ENCODE peak calls at places on chromosome 10, in nine cellular contexts. N is AG04449; K is omental fat pad; R is activated naive CD4-positive, alpha-beta T cell; I is posterior cingulate gyrus; T is ELF-1; A is pons; J is dermis blood vessel endothelial cell; X is Panc1. H is an unnamed sample.

GRCh38 chr10:734481-734880 is 45.0 kb upstream of the DIP2C start:
- DNase-seq in K (no peak), X (no peak), I (no peak), N (no peak), J (no peak), A (no peak), T (no peak), R (no peak), H (no peak)

GRCh38 chr10:80196270-80196949 is 8.9 kb downstream of the ANXA11 start:
- DNase-seq in I (no peak), R (peak; percentile 13), X (no peak), J (peak; percentile 77), T (no peak), K (no peak), N (no peak), A (no peak), H (peak; percentile 42)

GRCh38 chr10:110724116-110724701 is 80.1 kb downstream of the RBM20 start:
- DNase-seq in T (no peak), I (no peak), A (no peak), K (no peak), N (no peak), X (no peak), J (no peak), R (no peak), H (no peak)

GRCh38 chr10:100775866-100776265 is 30.5 kb downstream of the PAX2 start:
- DNase-seq in J (no peak), N (no peak), I (no peak), K (no peak), R (no peak), X (no peak), A (no peak), T (no peak), H (no peak)

GRCh38 chr10:117670116-117670515 is 127.6 kb downstream of the EMX2 start:
- DNase-seq in N (no peak), R (no peak), J (no peak), X (no peak), T (no peak), I (no peak), A (no peak), K (no peak), H (no peak)

GRCh38 chr10:88048312-88048711 is 184.9 kb downstream of the PTEN start:
- DNase-seq in I (no peak), T (no peak), X (no peak), N (no peak), A (no peak), R (no peak), K (no peak), J (no peak), H (no peak)

GRCh38 chr10:110827872-110828271 is 43.9 kb upstream of the PDCD4 start:
- DNase-seq in T (no peak), N (no peak), I (no peak), X (no peak), A (no peak), R (no peak), J (no peak), K (no peak), H (no peak)

GRCh38 chr10:131824371-131825149 is 76.2 kb upstream of the PPP2R2D start:
- DNase-seq in R (no peak), T (peak; percentile 46), I (peak; percentile 66), J (no peak), A (no peak), N (no peak), K (no peak), X (no peak), H (no peak)

GRCh38 chr10:24449334-24449740 is 240.4 kb downstream of the KIAA1217 start:
- DNase-seq in K (no peak), R (no peak), J (peak; percentile 46), N (no peak), I (no peak), X (no peak), T (no peak), A (no peak), H (no peak)

GRCh38 chr10:51768886-51769285 is 69.5 kb upstream of the CSTF2T start:
- DNase-seq in K (no peak), N (no peak), R (no peak), X (no peak), A (peak; percentile 91), T (no peak), J (no peak), I (no peak), H (no peak)

GRCh38 chr10:66277481-66277880 is 648.4 kb upstream of the LRRTM3 start:
- DNase-seq in A (no peak), R (no peak), N (no peak), J (no peak), K (no peak), X (no peak), I (no peak), T (no peak), H (no peak)

GRCh38 chr10:62594093-62594520 is 210.4 kb upstream of the ADO start:
- DNase-seq in R (no peak), I (peak; percentile 84), N (no peak), X (peak; percentile 58), K (no peak), J (peak; percentile 63), T (peak; percentile 77), A (peak; percentile 84), H (peak; percentile 46)

GRCh38 chr10:50404021-50404823 is 152.9 kb upstream of the ASAH2 start:
- DNase-seq in K (no peak), I (no peak), N (no peak), A (no peak), X (no peak), J (no peak), T (no peak), R (no peak), H (no peak)

GRCh38 chr10:133453516-133454203 is at the start of gene SCART1:
- DNase-seq in N (no peak), I (no peak), X (no peak), A (no peak), K (no peak), R (no peak), T (no peak), J (no peak), H (peak; percentile 37)

GRCh38 chr10:75399461-75400162 is 2.0 kb downstream of the ZNF503 start:
- DNase-seq in R (no peak), I (peak; percentile 93), K (no peak), T (peak; percentile 76), J (peak; percentile 82), A (peak; percentile 39), N (peak; percentile 5), X (no peak), H (peak; percentile 24)

GRCh38 chr10:9036711-9037204 is 982.3 kb downstream of the GATA3 start:
- DNase-seq in T (no peak), R (no peak), K (no peak), J (no peak), N (no peak), X (no peak), I (no peak), A (no peak), H (no peak)

GRCh38 chr10:49748006-49748405 is 14.1 kb downstream of the OGDHL start:
- DNase-seq in T (no peak), J (no peak), I (no peak), X (no peak), R (no peak), A (no peak), N (no peak), K (no peak), H (no peak)

GRCh38 chr10:79285315-79286185 is 61.7 kb upstream of the PPIF start:
- DNase-seq in T (no peak), X (no peak), N (no peak), R (no peak), J (no peak), A (no peak), I (no peak), K (no peak), H (no peak)

GRCh38 chr10:43000651-43001426 is 76.0 kb upstream of the RET start:
- DNase-seq in A (no peak), N (no peak), X (no peak), J (no peak), T (no peak), I (no peak), R (no peak), K (no peak), H (no peak)

GRCh38 chr10:1627945-1628344 is 109.4 kb downstream of the ADARB2 start:
- DNase-seq in A (no peak), I (no peak), K (no peak), N (no peak), T (no peak), X (no peak), R (no peak), J (no peak), H (no peak)

GRCh38 chr10:131142446-131143380 is 168.8 kb downstream of the TCERG1L start:
- DNase-seq in N (no peak), I (no peak), A (no peak), R (no peak), K (no peak), T (no peak), X (no peak), J (no peak), H (no peak)

GRCh38 chr10:30535677-30536076 is 93.9 kb downstream of the LYZL2 start:
- DNase-seq in N (no peak), K (no peak), J (no peak), X (no peak), T (no peak), I (no peak), R (no peak), A (no peak), H (no peak)

GRCh38 chr10:84333864-84334451 is 5.6 kb downstream of the CCSER2 start:
- DNase-seq in X (no peak), A (no peak), I (no peak), K (no peak), J (no peak), N (no peak), T (no peak), R (no peak), H (peak; percentile 55)

GRCh38 chr10:64785816-64786215 is 1264.6 kb downstream of the REEP3 start:
- DNase-seq in A (no peak), K (no peak), R (no peak), N (no peak), J (no peak), X (no peak), T (no peak), I (peak; percentile 70), H (no peak)

GRCh38 chr10:86341361-86341811 is 25.2 kb downstream of the GRID1 start:
- DNase-seq in R (no peak), K (no peak), T (no peak), J (no peak), A (no peak), X (no peak), I (peak; percentile 31), N (no peak), H (no peak)